ENCODE peak calls at places on chromosomes 7 and 10, in nine cellular contexts. E, V, K, R, I, Y, S, N and T are unnamed samples.

GRCh38 chr7:13115829-13116228 is 428.4 kb downstream of the ARL4A start:
- DNase-seq in E (no peak), V (no peak), K (no peak), R (no peak), I (peak; percentile 26), Y (no peak), S (no peak), N (no peak), T (no peak)

GRCh38 chr10:7756360-7756992 is 31.3 kb downstream of the KIN start:
- DNase-seq in E (peak; percentile 72), V (no peak), K (no peak), R (no peak), I (peak; percentile 24), Y (no peak), S (peak; percentile 48), N (no peak), T (no peak)

GRCh38 chr10:119500138-119500795 is 42.3 kb downstream of the RGS10 start:
- DNase-seq in E (no peak), V (no peak), K (no peak), R (no peak), I (no peak), Y (no peak), S (no peak), N (no peak), T (no peak)

GRCh38 chr7:96901822-96902412 is 103.4 kb upstream of the DLX6 start:
- DNase-seq in E (no peak), V (no peak), K (no peak), R (no peak), I (no peak), Y (no peak), S (no peak), N (no peak), T (no peak)

GRCh38 chr7:148151778-148152177 is 438.8 kb upstream of the C7orf33 start:
- DNase-seq in E (no peak), V (no peak), K (no peak), R (no peak), I (no peak), Y (no peak), S (no peak), N (no peak), T (no peak)

GRCh38 chr7:78770422-78771410 is 682.8 kb downstream of the MAGI2 start:
- DNase-seq in E (no peak), V (no peak), K (no peak), R (no peak), I (peak; percentile 48), Y (no peak), S (peak; percentile 49), N (no peak), T (no peak)

GRCh38 chr10:114405011-114405350 is 679 bp upstream of the AFAP1L2 start:
- DNase-seq in E (no peak), V (no peak), K (no peak), R (no peak), I (no peak), Y (no peak), S (no peak), N (no peak), T (no peak)

GRCh38 chr10:13977861-13978843 is 352.6 kb downstream of the FRMD4A start:
- DNase-seq in E (no peak), V (no peak), K (no peak), R (no peak), I (peak; percentile 92), Y (no peak), S (peak; percentile 97), N (no peak), T (no peak)

GRCh38 chr7:102439963-102440795 is 6.8 kb downstream of the ORAI2 start:
- DNase-seq in E (peak; percentile 97), V (no peak), K (no peak), R (no peak), I (peak; percentile 87), Y (no peak), S (peak; percentile 78), N (no peak), T (no peak)

GRCh38 chr7:91812388-91812787 is 68.1 kb downstream of the MTERF1 start:
- DNase-seq in E (no peak), V (no peak), K (no peak), R (no peak), I (no peak), Y (no peak), S (no peak), N (no peak), T (no peak)

GRCh38 chr10:45555789-45556188 is 116.8 kb downstream of the ZFAND4 start:
- DNase-seq in E (no peak), V (no peak), K (no peak), R (no peak), I (peak; percentile 67), Y (no peak), S (peak; percentile 24), N (no peak), T (no peak)

GRCh38 chr7:140631602-140632001 is 9.0 kb downstream of the DENND2A start:
- DNase-seq in E (no peak), V (no peak), K (no peak), R (no peak), I (no peak), Y (peak; percentile 3), S (peak; percentile 54), N (no peak), T (no peak)

DNA sequence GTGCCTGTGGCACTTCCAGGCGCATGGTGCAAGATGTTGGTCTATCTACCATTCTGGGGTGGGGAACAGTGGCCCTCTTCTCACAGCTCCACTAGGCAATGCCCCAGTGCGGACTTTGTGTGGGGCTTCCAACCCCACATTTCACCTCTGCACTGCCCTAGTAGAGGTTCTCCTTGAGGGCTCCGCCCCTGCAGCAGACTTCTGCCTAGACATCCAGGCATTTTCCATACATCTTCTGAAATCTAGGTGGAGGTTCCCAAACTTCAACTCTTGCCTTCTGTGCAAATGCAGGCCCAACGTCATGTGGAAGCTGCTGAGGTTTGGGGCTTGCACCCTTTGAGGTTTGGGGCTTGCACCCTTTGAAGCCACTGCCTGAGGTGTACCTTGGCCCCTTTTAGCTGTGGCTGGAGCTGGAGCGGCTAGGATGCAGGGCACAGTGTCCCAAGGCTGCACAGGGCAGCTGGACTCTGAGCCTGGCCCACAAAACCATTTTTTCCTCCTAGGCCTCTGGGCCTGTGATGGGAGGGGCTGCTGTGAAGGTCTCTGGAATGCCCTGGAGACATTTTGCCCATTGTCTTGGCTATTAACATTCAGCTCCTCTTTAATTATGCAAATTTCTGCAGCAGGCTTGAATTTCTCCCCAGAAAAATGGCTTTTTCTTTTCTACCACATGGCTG is 130.6 kb upstream of the EFCAB10 start:
- DNase-seq in E (no peak), V (no peak), K (no peak), R (no peak), I (no peak), Y (no peak), S (no peak), N (no peak), T (no peak)
- H3K9me3 ChIP-seq in E (peaks cover 13% of the 10 kb centered on the region), V (peaks cover 17% of the 10 kb centered on the region), K (peaks cover 4% of the 10 kb centered on the region), R (peaks cover 16% of the 10 kb centered on the region), I (peaks cover 8% of the 10 kb centered on the region), Y (no peaks in the 10 kb centered on the region), S (no peaks in the 10 kb centered on the region), N (peaks cover 8% of the 10 kb centered on the region), T (no peaks in the 10 kb centered on the region)

GRCh38 chr7:70698219-70698832 is 433.6 kb upstream of the GALNT17 start:
- DNase-seq in E (peak; percentile 65), V (no peak), K (no peak), R (no peak), I (peak; percentile 86), Y (no peak), S (peak; percentile 80), N (no peak), T (no peak)
- H3K4me1 ChIP-seq in E (peaks cover 8% of the 10 kb centered on the region), V (no peaks in the 10 kb centered on the region), K (no peaks in the 10 kb centered on the region), R (no peaks in the 10 kb centered on the region), I (peaks cover 37% of the 10 kb centered on the region), Y (peaks cover 3% of the 10 kb centered on the region), S (no peaks in the 10 kb centered on the region), N (peaks cover 8% of the 10 kb centered on the region), T (no peaks in the 10 kb centered on the region)

GRCh38 chr7:5218564-5219360 is 28.7 kb downstream of the WIPI2 start:
- DNase-seq in E (no peak), V (peak; percentile 49), K (peak; percentile 12), R (peak; percentile 6), I (no peak), Y (no peak), S (no peak), N (no peak), T (peak; percentile 39)

GRCh38 chr7:5216931-5217330 is 26.9 kb downstream of the WIPI2 start:
- DNase-seq in E (peak; percentile 42), V (no peak), K (peak; percentile 4), R (peak; percentile 32), I (no peak), Y (no peak), S (no peak), N (no peak), T (no peak)

GRCh38 chr7:5217851-5218331 is 27.9 kb downstream of the WIPI2 start:
- DNase-seq in E (peak; percentile 41), V (peak; percentile 30), K (peak; percentile 3), R (peak; percentile 21), I (no peak), Y (no peak), S (no peak), N (no peak), T (no peak)

GRCh38 chr7:5215313-5215712 is 25.3 kb downstream of the WIPI2 start:
- DNase-seq in E (peak; percentile 57), V (no peak), K (peak; percentile 9), R (peak; percentile 33), I (no peak), Y (no peak), S (no peak), N (no peak), T (peak; percentile 73)

DNA sequence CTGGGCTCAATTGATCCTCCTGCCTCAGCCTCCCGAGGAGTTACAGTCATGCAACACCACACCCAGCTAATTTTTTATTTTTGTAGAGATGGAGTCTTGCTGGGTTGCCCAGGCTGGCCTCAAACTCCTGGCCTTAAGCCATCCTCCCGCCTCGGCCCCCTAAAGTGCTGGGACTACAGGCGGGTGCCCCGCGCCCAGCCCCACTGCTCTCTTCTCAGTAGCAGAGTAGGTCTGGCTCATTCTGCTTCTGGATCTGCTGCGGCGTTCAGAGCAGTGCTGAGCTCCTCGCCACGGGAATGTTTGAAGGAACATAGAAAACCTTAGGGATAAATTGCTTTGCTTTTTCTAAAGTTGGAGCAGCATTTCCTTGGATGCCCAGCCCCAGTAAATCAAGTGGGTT is 27.4 kb downstream of the WIPI2 start:
- DNase-seq in E (peak; percentile 28), V (no peak), K (no peak), R (peak; percentile 22), I (no peak), Y (no peak), S (no peak), N (no peak), T (no peak)
- H3K36me3 ChIP-seq in E (peaks cover 71% of the 10 kb centered on the region), V (peaks cover 59% of the 10 kb centered on the region), K (peaks cover 3% of the 10 kb centered on the region), R (peaks cover 57% of the 10 kb centered on the region), I (peaks cover 94% of the 10 kb centered on the region), Y (no peaks in the 10 kb centered on the region), S (peaks cover 53% of the 10 kb centered on the region), N (peaks cover 51% of the 10 kb centered on the region), T (peaks cover 17% of the 10 kb centered on the region)

DNA sequence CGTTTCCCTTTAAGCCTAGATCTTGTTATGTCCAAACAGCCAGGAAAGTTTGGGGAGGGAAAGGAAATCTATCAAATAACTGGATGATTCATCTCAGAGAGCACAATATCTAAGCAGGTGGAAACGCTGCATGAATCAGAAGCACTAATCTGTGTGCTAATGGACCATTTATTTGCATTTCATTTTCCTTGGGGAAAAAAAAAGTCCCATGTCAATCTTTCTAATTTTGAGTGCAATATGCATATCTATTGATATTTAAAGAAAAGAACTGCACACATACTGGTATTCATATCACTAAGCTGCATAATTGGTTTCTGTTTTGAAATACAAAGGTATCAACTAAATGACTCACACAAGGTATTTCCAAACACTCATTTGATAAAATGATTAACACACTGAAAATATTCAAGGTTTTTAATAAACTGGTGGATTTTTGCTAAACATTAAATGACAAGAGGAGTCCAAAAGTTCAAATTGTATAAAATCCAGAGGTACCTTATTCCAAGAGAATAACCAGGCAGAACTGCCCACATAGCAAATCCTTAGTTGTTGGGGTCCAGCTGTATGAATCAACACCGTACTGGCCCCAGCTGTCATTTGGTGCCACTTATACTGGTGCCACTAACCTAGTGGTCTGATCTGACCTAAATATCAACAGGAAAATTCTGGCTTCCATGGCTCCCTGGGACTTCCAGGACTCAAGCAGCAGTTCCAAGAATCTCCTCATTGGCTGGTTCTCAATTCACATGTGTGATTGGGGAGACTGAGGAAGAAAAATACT is 122.2 kb upstream of the SP4 start:
- DNase-seq in E (no peak), V (no peak), K (no peak), R (no peak), I (no peak), Y (no peak), S (no peak), N (no peak), T (no peak)
- H3K9me3 ChIP-seq in E (no peaks in the 10 kb centered on the region), V (no peaks in the 10 kb centered on the region), K (no peaks in the 10 kb centered on the region), R (no peaks in the 10 kb centered on the region), I (peaks cover 18% of the 10 kb centered on the region), Y (no peaks in the 10 kb centered on the region), S (no peaks in the 10 kb centered on the region), N (no peaks in the 10 kb centered on the region), T (no peaks in the 10 kb centered on the region)